ENCODE peak calls at places on chromosomes 5 and 9, in nine cellular contexts. Y, I, M, G, Q, L, C, P and Z are unnamed samples.

GRCh38 chr5:90983148-90983547 is 400.0 kb downstream of the ARRDC3 start:
- DNase-seq in C (no peak), I (no peak), Q (peak), Y (no peak), L (no peak), M (no peak), P (no peak), G (no peak), Z (no peak)

GRCh38 chr5:61450170-61450815 is 118.2 kb downstream of the ZSWIM6 start:
- DNase-seq in I (no peak), Q (peak), C (no peak), L (no peak), M (peak), G (no peak), P (no peak), Y (peak), Z (peak)

GRCh38 chr5:179345429-179346321 is at the start of gene ADAMTS2:
- DNase-seq in M (peak), P (peak), I (no peak), Y (no peak), G (no peak), C (no peak), L (no peak), Q (peak), Z (no peak)

GRCh38 chr5:92470770-92471169 is 1087.7 kb upstream of the ARRDC3 start:
- DNase-seq in P (no peak), G (no peak), I (no peak), M (no peak), Y (no peak), Q (no peak), C (peak), L (no peak), Z (no peak)

GRCh38 chr5:109256486-109256885 is 153.3 kb downstream of the PJA2 start:
- DNase-seq in M (no peak), L (no peak), I (no peak), Y (no peak), C (no peak), P (no peak), Q (no peak), G (no peak), Z (no peak)

GRCh38 chr5:52743970-52744369 is 43.7 kb upstream of the ITGA1 start:
- DNase-seq in G (peak), M (no peak), P (no peak), Y (no peak), I (no peak), L (no peak), C (no peak), Q (no peak), Z (no peak)

GRCh38 chr9:35162605-35163315 is 951 bp downstream of the UNC13B start:
- DNase-seq in P (no peak), L (no peak), G (peak), M (no peak), Q (peak), I (no peak), C (no peak), Y (no peak), Z (no peak)

GRCh38 chr9:72579190-72579589 is 57.8 kb downstream of the TMC1 start:
- DNase-seq in G (no peak), Y (no peak), P (no peak), C (peak), I (no peak), Q (peak), L (no peak), M (no peak), Z (no peak)

GRCh38 chr5:162139190-162139589 is 71.6 kb downstream of the GABRG2 start:
- DNase-seq in L (no peak), I (no peak), G (no peak), Q (no peak), C (no peak), P (no peak), Y (no peak), M (no peak), Z (no peak)

GRCh38 chr5:159082491-159082890 is 17.2 kb downstream of the EBF1 start:
- DNase-seq in G (no peak), P (no peak), M (no peak), C (no peak), Q (no peak), L (no peak), Y (no peak), I (no peak), Z (no peak)

GRCh38 chr5:104179057-104179456 is 616.5 kb upstream of the NUDT12 start:
- DNase-seq in G (no peak), C (peak), I (no peak), L (no peak), M (no peak), Y (peak), Q (peak), P (peak), Z (peak)

GRCh38 chr5:173265433-173265832 is 30.4 kb upstream of the NKX2-5 start:
- DNase-seq in L (no peak), M (no peak), Q (no peak), I (no peak), Y (no peak), G (no peak), P (no peak), C (no peak), Z (no peak)

GRCh38 chr9:133252301-133252776 is 22.7 kb downstream of the ABO start:
- DNase-seq in I (no peak), Q (peak), P (no peak), L (no peak), M (peak), C (no peak), Y (no peak), G (no peak), Z (no peak)

GRCh38 chr5:32828492-32828891 is 117.4 kb downstream of the NPR3 start:
- DNase-seq in L (no peak), M (no peak), G (no peak), Q (no peak), I (no peak), C (no peak), P (no peak), Y (no peak), Z (no peak)

GRCh38 chr5:19975795-19976194 is 12.2 kb downstream of the CDH18 start:
- DNase-seq in C (no peak), Q (peak), P (no peak), L (no peak), M (no peak), I (no peak), Y (no peak), G (no peak), Z (no peak)

GRCh38 chr5:107217721-107218130 is 453.0 kb downstream of the EFNA5 start:
- DNase-seq in G (no peak), Q (peak), M (peak), Y (no peak), C (no peak), L (peak), P (no peak), I (no peak), Z (no peak)

GRCh38 chr5:31492824-31493223 is 39.1 kb downstream of the DROSHA start:
- DNase-seq in P (no peak), C (no peak), Q (peak), L (no peak), M (no peak), I (no peak), G (no peak), Y (peak), Z (no peak)

GRCh38 chr5:98096155-98096554 is 677.3 kb upstream of the RGMB start:
- DNase-seq in L (no peak), P (no peak), Q (peak), Y (no peak), I (no peak), C (no peak), M (no peak), G (no peak), Z (no peak)